ENCODE peak calls at places on chromosomes 7 and 10, in six cellular contexts. O is upper lobe of left lung, G is sigmoid colon, M is Panc1, J is endothelial cell of umbilical vein, Y is breast epithelium. Q is an unnamed sample.
A peak's percentile ranks its signal among the peaks of the same experiment; 100 is the strongest.

GRCh38 chr10:126240483-126240882 is 147.8 kb downstream of the ADAM12 start:
- DNase-seq in M (no peak), O (no peak), Y (no peak), J (no peak), G (no peak), Q (no peak)

GRCh38 chr10:7706534-7707073 is 3.5 kb downstream of the ITIH2 start:
- DNase-seq in Y (no peak), M (no peak), J (no peak), G (no peak), O (no peak), Q (no peak)

GRCh38 chr7:116715087-116715486 is 43.1 kb downstream of the MET start:
- DNase-seq in G (no peak), M (no peak), J (no peak), Y (no peak), O (no peak), Q (no peak)

GRCh38 chr10:44301781-44302400 is 83.0 kb downstream of the CXCL12 start:
- DNase-seq in J (no peak), O (no peak), M (no peak), Y (no peak), G (no peak), Q (no peak)

GRCh38 chr7:29435167-29435566 is 128.5 kb upstream of the PRR15 start:
- DNase-seq in Y (no peak), G (no peak), M (no peak), O (no peak), J (no peak), Q (no peak)

GRCh38 chr10:33869089-33869488 is 534.6 kb upstream of the NRP1 start:
- DNase-seq in G (no peak), J (no peak), M (no peak), Y (no peak), O (no peak), Q (no peak)

GRCh38 chr10:120336910-120337540 is 120.0 kb upstream of the PLPP4 start:
- DNase-seq in M (peak; percentile 41), Y (peak; percentile 58), J (peak; percentile 66), G (no peak), O (no peak), Q (peak; percentile 3)

GRCh38 chr7:129906700-129907099 is 46.1 kb downstream of the UBE2H start:
- DNase-seq in J (peak; percentile 66), Y (no peak), O (no peak), G (no peak), M (no peak), Q (no peak)

GRCh38 chr7:98357751-98358161 is 43.1 kb downstream of the BAIAP2L1 start:
- DNase-seq in G (no peak), O (no peak), J (peak; percentile 48), M (peak; percentile 89), Y (no peak), Q (no peak)

DNA sequence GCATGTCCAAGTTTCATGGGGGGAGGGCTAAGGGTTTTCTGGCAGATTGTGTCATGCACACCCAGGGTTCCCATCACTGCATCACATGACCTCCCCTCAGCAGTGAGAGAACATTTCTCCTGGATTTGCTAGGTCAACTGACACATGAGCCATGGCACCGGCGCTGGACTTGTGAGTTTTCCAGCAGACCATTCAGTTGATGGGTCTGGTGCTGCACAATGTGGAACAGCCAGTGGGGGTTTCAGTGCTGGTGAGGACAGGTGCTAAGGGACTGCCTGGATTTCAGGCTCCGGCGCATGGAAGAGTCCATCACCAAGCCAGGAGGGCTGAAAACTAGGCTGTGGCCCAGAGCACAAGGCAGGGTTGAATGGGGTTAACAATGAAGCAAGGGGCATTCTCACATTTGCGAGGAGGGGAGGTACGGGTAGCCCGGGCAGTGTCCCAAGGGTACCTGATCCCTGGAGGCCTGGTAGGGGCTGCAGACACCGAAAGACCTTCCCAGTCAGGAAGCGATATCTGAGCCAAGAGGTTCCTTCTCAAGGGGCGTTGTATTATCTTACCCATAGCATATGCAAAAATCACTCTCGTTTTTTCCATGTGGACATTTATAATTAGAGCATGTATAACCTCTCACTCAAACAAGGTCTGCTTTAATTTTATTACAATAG is 203.0 kb downstream of the TNS3 start:
- DNase-seq in M (no peak), O (no peak), G (peak; percentile 44), J (no peak), Y (no peak), Q (no peak)
- TF ChIP-seq POLR2AphosphoS5 in M (no peak), O (no peak), G (no peak), J (no peak), Y (no peak), Q (no peak)

GRCh38 chr7:76069238-76069638 is 21.3 kb downstream of the MDH2 start:
- DNase-seq in O (peak; percentile 22), J (peak; percentile 61), M (no peak), Y (peak; percentile 79), G (peak; percentile 92), Q (no peak)
- TF ChIP-seq POLR2AphosphoS5 in O (peak; percentile 30), J (no peak), M (peak; percentile 38), Y (no peak), G (peak; percentile 71), Q (no peak)

DNA sequence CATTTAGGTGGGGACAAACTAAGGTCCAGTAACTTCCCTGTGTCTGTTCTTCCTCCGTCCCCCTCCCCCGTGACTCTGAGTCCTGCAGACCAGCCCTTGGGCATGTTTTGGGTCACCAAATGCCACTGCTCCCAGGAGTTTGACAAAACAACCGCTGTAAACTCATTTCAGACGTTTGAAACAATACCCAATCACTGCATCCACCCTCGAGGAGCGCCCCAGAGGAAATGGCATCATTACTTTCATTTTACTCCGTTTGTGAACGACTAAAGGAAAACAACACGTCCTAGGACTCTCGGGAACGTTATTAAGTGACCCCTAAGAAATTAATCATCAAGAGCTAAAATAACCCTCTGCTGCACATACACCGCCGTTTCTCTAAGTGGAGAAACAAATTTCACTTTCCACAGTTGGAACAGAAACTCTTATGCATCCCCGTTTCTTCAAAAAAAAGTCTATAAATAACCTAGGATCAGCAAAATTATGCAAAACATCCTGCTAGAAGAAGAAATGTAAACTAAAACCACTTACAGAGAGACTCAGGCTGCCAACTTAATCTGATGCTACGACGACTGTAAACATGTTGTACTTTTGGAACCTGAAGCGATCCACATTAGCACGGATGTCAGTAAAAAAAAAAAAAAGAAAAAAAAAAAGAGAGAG is 109.9 kb upstream of the EFCAB10 start:
- DNase-seq in M (no peak), O (no peak), G (no peak), Y (no peak), J (peak; percentile 89), Q (peak; percentile 30)
- TF ChIP-seq POLR2AphosphoS5 in M (no peak), O (no peak), G (no peak), Y (no peak), J (no peak), Q (no peak)

DNA sequence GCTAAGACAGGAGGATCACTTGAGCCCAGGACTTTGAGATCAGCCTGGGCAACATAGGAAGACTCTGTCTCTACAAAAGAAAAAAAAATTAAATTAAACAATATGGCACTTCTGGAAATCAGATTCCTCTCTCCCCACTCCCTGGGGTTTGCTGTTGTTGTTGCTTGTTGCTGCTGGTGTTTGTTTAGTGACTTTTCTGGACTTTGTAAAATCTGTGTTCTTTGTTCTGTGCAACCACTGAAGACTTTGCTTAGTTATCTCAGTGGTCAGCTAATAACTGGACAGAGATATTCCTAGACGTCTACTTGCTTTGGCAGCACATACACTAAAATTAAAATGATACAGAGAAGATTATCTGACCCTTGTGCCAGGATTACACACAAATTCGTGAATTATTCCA is 10.3 kb upstream of the WIPI2 start:
- DNase-seq in M (no peak), O (no peak), Y (no peak), J (no peak), G (no peak), Q (no peak)
- TF ChIP-seq POLR2AphosphoS5 in M (no peak), O (no peak), Y (no peak), J (no peak), G (no peak), Q (no peak)

GRCh38 chr7:123431075-123431614 is 103.2 kb downstream of the IQUB start:
- DNase-seq in G (no peak), Y (no peak), M (no peak), O (no peak), J (no peak), Q (no peak)
- TF ChIP-seq POLR2AphosphoS5 in G (no peak), Y (no peak), M (no peak), O (no peak), J (no peak), Q (no peak)

GRCh38 chr10:80453715-80454525 is at the start of gene TSPAN14:
- DNase-seq in Y (peak; percentile 76), O (peak; percentile 97), G (peak; percentile 95), M (no peak), J (peak; percentile 83), Q (peak; percentile 75)
- TF ChIP-seq POLR2AphosphoS5 in Y (peak; percentile 59), O (peak; percentile 66), G (peak; percentile 79), M (peak; percentile 51), J (peak; percentile 65), Q (no peak)

GRCh38 chr10:104735036-104735435 is 93.9 kb downstream of the SORCS3 start:
- DNase-seq in Y (no peak), J (no peak), G (no peak), O (peak; percentile 50), M (no peak), Q (no peak)

GRCh38 chr10:104735469-104735868 is 94.4 kb downstream of the SORCS3 start:
- DNase-seq in J (no peak), M (no peak), O (no peak), Y (no peak), G (no peak), Q (no peak)

GRCh38 chr10:104734408-104734807 is 93.3 kb downstream of the SORCS3 start:
- DNase-seq in O (no peak), J (no peak), M (no peak), G (no peak), Y (no peak), Q (no peak)

GRCh38 chr10:104736006-104736405 is 94.9 kb downstream of the SORCS3 start:
- DNase-seq in J (no peak), Y (no peak), M (no peak), G (no peak), O (peak; percentile 60), Q (no peak)

GRCh38 chr10:104732222-104732621 is 91.1 kb downstream of the SORCS3 start:
- DNase-seq in M (no peak), G (no peak), O (no peak), Y (no peak), J (no peak), Q (no peak)
- TF ChIP-seq POLR2AphosphoS5 in M (no peak), G (peak; percentile 32), O (no peak), Y (no peak), J (no peak), Q (no peak)

GRCh38 chr7:30765359-30765758 is 5.9 kb upstream of the MINDY4 start:
- DNase-seq in J (no peak), G (peak; percentile 43), Y (no peak), O (no peak), M (no peak), Q (no peak)

GRCh38 chr7:30761214-30762156 is 9.6 kb downstream of the INMT start:
- DNase-seq in M (no peak), Y (no peak), O (no peak), J (peak; percentile 20), G (no peak), Q (no peak)

GRCh38 chr7:30760514-30761213 is 8.7 kb downstream of the INMT start:
- DNase-seq in J (no peak), M (no peak), O (no peak), Y (no peak), G (peak; percentile 67), Q (no peak)

GRCh38 chr7:30764030-30764991 is 6.9 kb upstream of the MINDY4 start:
- DNase-seq in Y (no peak), J (peak; percentile 6), G (peak; percentile 61), M (no peak), O (no peak), Q (no peak)
- TF ChIP-seq POLR2AphosphoS5 in Y (no peak), J (no peak), G (peak; percentile 25), M (no peak), O (no peak), Q (no peak)

GRCh38 chr7:4882169-4882741 is 1.3 kb downstream of the RADIL start:
- DNase-seq in M (no peak), O (no peak), G (peak; percentile 90), Y (peak; percentile 59), J (peak; percentile 59), Q (no peak)
- TF ChIP-seq POLR2AphosphoS5 in M (no peak), O (no peak), G (peak; percentile 67), Y (peak; percentile 42), J (no peak), Q (no peak)

Q was measured in GM12892.